ENCODE peak calls at places on chromosomes 5 and 9, in ten cellular contexts. U is PC-9; W is body of pancreas; M is T-helper 9 cell; R is HFFc6; J is IMR-90; T is GM12878; C is stimulated activated CD8-positive, alpha-beta memory T cell treated with anti-CD3 and anti-CD28 coated beads, Interleukin-12 subunit alpha, Interleukin-12 subunit beta, amount 100 ng/mL, for 4 hours; O is AG20443; A is right cardiac atrium. N is an unnamed sample.

GRCh38 chr9:1231998-1232919 is 182.1 kb downstream of the DMRT2 start:
- DNase-seq in C (no peak), W (peak; percentile 88), O (peak; percentile 73), M (no peak), A (peak; percentile 91), T (no peak), J (peak; percentile 60), U (no peak), R (peak; percentile 84), N (no peak)

GRCh38 chr5:135234242-135235000 is 164.6 kb downstream of the MACROH2A1 start:
- DNase-seq in U (no peak), M (no peak), R (no peak), W (no peak), A (no peak), J (no peak), C (no peak), T (no peak), O (no peak), N (peak; percentile 29)

GRCh38 chr5:82386576-82386975 is 108.4 kb upstream of the RPS23 start:
- DNase-seq in A (no peak), M (no peak), O (no peak), W (no peak), T (no peak), U (no peak), J (no peak), R (no peak), C (no peak), N (no peak)

GRCh38 chr9:127779136-127779981 is 893 bp upstream of the SH2D3C start:
- DNase-seq in R (no peak), A (no peak), M (peak; percentile 31), U (no peak), C (peak; percentile 53), O (no peak), J (no peak), W (no peak), T (peak; percentile 79), N (no peak)

GRCh38 chr5:94361832-94362754 is 256.3 kb downstream of the KIAA0825 start:
- DNase-seq in J (no peak), U (no peak), M (no peak), O (no peak), A (no peak), C (no peak), W (no peak), R (no peak), T (no peak), N (no peak)

GRCh38 chr9:33167949-33168535 is 906 bp upstream of the B4GALT1 start:
- DNase-seq in R (no peak), O (no peak), A (peak; percentile 67), C (no peak), J (no peak), T (no peak), M (no peak), U (no peak), W (no peak), N (no peak)

GRCh38 chr9:93064392-93065124 is 6.1 kb downstream of the SUSD3 start:
- DNase-seq in T (peak; percentile 94), J (no peak), U (no peak), C (peak; percentile 67), O (no peak), M (peak; percentile 75), A (peak; percentile 74), R (no peak), W (peak; percentile 23), N (no peak)

GRCh38 chr9:114238919-114239879 is 83.7 kb upstream of the ORM1 start:
- DNase-seq in T (no peak), U (no peak), R (peak; percentile 71), M (no peak), J (peak; percentile 66), O (no peak), A (peak; percentile 81), W (no peak), C (no peak), N (no peak)

N was measured in RWPE2.